ENCODE peak calls at places on chromosomes 13 and 19, in seven cellular contexts. N is CD8-positive, alpha-beta T cell; G is bronchial epithelial cell; B is H9; Y is SJSA1; A is left ventricle myocardium inferior; I is adipocyte. R is an unnamed sample. For H3K27me3, the result is how much of the 10 kb centered on the place peaks cover.

GRCh38 chr13:97256343-97256783 is 34.2 kb downstream of the MBNL2 start:
- DNase-seq in G (peak), Y (peak), I (peak), A (no peak), B (no peak), N (no peak), R (no peak)

GRCh38 chr19:50705422-50706019 is 14.1 kb downstream of the SHANK1 start:
- DNase-seq in I (peak), A (no peak), G (peak), Y (no peak), B (peak), N (peak), R (peak)

GRCh38 chr19:42577016-42577415 is 17.7 kb downstream of the CEACAM8 start:
- DNase-seq in N (no peak), I (no peak), Y (no peak), A (no peak), B (no peak), G (no peak), R (no peak)

GRCh38 chr19:35693835-35694599 is 10.3 kb upstream of the ZBTB32 start:
- DNase-seq in N (peak), I (peak), G (peak), B (peak), Y (peak), A (peak), R (peak)

GRCh38 chr19:17327654-17328516 is 6.8 kb downstream of the ANO8 start:
- DNase-seq in I (peak), Y (no peak), B (peak), N (peak), A (no peak), G (peak), R (no peak)

GRCh38 chr19:18059902-18060301 is 26.8 kb downstream of the IL12RB1 start:
- DNase-seq in B (no peak), G (no peak), N (no peak), A (no peak), Y (no peak), I (no peak), R (no peak)

GRCh38 chr13:113013878-113014751 is 45.1 kb downstream of the MCF2L start:
- DNase-seq in Y (no peak), A (no peak), B (no peak), N (no peak), I (no peak), G (peak), R (no peak)

GRCh38 chr13:67281476-67281875 is 51.3 kb upstream of the PCDH9 start:
- DNase-seq in I (no peak), A (no peak), B (no peak), Y (no peak), G (no peak), N (no peak), R (no peak)

GRCh38 chr13:95896302-95896701 is 156.9 kb downstream of the UGGT2 start:
- DNase-seq in N (no peak), I (peak), A (no peak), Y (peak), G (peak), B (no peak), R (no peak)

GRCh38 chr13:21399741-21400140 is 59.4 kb downstream of the ZDHHC20 start:
- DNase-seq in I (no peak), G (no peak), A (no peak), B (no peak), Y (peak), N (no peak), R (no peak)

GRCh38 chr13:76711515-76712182 is 174.6 kb downstream of the KCTD12 start:
- DNase-seq in A (no peak), B (no peak), Y (peak), G (peak), N (no peak), I (peak), R (no peak)

GRCh38 chr19:54462072-54462712 is 1.4 kb downstream of the LENG9 start:
- DNase-seq in N (no peak), G (no peak), B (peak), Y (peak), A (no peak), I (no peak), R (no peak)

GRCh38 chr19:37243206-37243632 is 25.2 kb downstream of the ZNF383 start:
- DNase-seq in I (no peak), G (no peak), B (no peak), A (no peak), Y (no peak), N (no peak), R (no peak)

GRCh38 chr13:111917086-111917485 is 149.9 kb upstream of the SOX1 start:
- DNase-seq in G (no peak), N (no peak), A (no peak), Y (no peak), I (no peak), B (peak), R (no peak)
- H3K27me3 ChIP-seq in G (under half), N (under half), A (half or more), Y (half or more), I (under half), B (under half), R (under half)

DNA sequence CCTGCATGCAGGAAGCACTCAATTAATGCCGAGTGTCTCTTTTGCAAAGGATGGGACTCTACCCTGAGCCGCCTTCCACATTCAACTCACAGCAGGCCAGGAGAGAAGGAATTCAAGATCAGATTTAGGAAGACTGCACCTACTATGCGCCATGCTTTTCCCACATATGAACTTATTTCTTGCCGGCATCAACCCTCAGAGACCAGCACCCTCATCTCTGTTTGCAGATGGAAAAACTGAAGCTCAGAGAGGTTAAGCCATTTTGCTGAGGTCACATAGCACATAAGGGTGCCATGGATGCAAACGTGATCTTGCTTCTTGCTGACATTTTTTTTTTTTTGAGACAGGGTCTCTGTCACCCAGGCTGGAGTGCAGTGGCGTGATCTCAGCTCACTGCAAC is 14.2 kb upstream of the SEMA6B start:
- DNase-seq in G (no peak), A (no peak), Y (no peak), B (no peak), N (no peak), I (no peak), R (no peak)
- H3K27me3 ChIP-seq in G (under half), A (under half), Y (under half), B (under half), N (under half), I (under half), R (under half)

GRCh38 chr13:23320926-23321533 is 112.5 kb downstream of the SACS start:
- DNase-seq in G (no peak), N (no peak), Y (no peak), B (no peak), I (no peak), A (no peak), R (no peak)
- H3K27me3 ChIP-seq in G (under half), N (under half), Y (under half), B (under half), I (under half), A (under half), R (under half)

GRCh38 chr19:10010939-10011338 is 635 bp upstream of the COL5A3 start:
- DNase-seq in G (no peak), B (no peak), N (no peak), Y (no peak), I (no peak), A (no peak), R (no peak)
- H3K27me3 ChIP-seq in G (under half), B (under half), N (under half), Y (under half), I (under half), A (half or more), R (under half)

GRCh38 chr19:29521291-29522075 is 4.3 kb upstream of the VSTM2B start:
- DNase-seq in I (no peak), B (no peak), G (no peak), A (no peak), Y (no peak), N (no peak), R (no peak)

GRCh38 chr19:29524912-29525870 is 603 bp upstream of the VSTM2B start:
- DNase-seq in G (no peak), Y (no peak), N (no peak), A (peak), I (no peak), B (peak), R (no peak)

GRCh38 chr19:29524201-29524911 is 1.4 kb upstream of the VSTM2B start:
- DNase-seq in Y (no peak), I (no peak), G (no peak), B (peak), A (peak), N (no peak), R (no peak)

GRCh38 chr19:29525901-29526729 is at the start of gene VSTM2B:
- DNase-seq in B (no peak), Y (no peak), G (no peak), I (no peak), A (no peak), N (no peak), R (no peak)

GRCh38 chr19:29523568-29523967 is 2.2 kb upstream of the VSTM2B start:
- DNase-seq in G (no peak), A (no peak), Y (no peak), I (no peak), B (no peak), N (no peak), R (no peak)
- H3K27me3 ChIP-seq in G (under half), A (half or more), Y (under half), I (half or more), B (under half), N (under half), R (under half)

DNA sequence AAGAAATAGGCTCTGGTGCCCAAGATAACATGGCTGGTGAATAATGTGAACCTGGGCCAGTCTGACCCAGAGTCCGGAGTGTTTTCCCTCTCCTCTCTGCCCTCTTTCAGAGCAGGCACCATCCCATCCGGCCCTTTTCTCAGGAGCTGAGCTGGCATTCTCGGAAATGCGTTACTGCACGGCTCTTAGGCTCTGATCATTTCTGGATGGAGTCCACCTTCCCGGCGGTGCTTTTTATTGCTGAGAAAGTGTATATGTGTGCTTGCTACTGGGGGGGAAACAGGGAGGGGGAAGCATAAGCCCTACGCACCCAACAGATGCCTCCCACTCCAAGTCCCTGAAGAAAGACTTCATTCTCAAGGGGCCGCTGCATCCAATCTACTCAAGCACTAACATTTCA is 6.6 kb downstream of the CACNA1A start:
- DNase-seq in A (no peak), Y (no peak), N (no peak), G (no peak), I (no peak), B (no peak), R (no peak)
- H3K27me3 ChIP-seq in A (half or more), Y (under half), N (under half), G (under half), I (under half), B (under half), R (under half)

GRCh38 chr19:9741476-9742171 is 26.9 kb downstream of the ZNF846 start:
- DNase-seq in A (no peak), G (peak), N (no peak), B (no peak), I (no peak), Y (no peak), R (no peak)
- H3K27me3 ChIP-seq in A (under half), G (under half), N (under half), B (under half), I (under half), Y (under half), R (under half)

R was measured in Panc1.